ENCODE peak calls at places on chromosomes 7 and 10, in seven cellular contexts. E, B, C, R, U, Y and F are unnamed samples.

GRCh38 chr7:97215556-97215955 is 98.1 kb downstream of the SDHAF3 start:
- DNase-seq in E (no peak), B (no peak), C (no peak), R (no peak), U (no peak), Y (no peak), F (no peak)

GRCh38 chr7:40698214-40698920 is 563.6 kb downstream of the SUGCT start:
- DNase-seq in E (no peak), B (no peak), C (no peak), R (no peak), U (no peak), Y (no peak), F (no peak)

GRCh38 chr10:111344804-111345203 is 268.0 kb downstream of the ADRA2A start:
- DNase-seq in E (no peak), B (no peak), C (no peak), R (no peak), U (no peak), Y (no peak), F (no peak)

GRCh38 chr10:120221873-120222485 is 235.0 kb upstream of the PLPP4 start:
- DNase-seq in E (no peak), B (peak), C (no peak), R (no peak), U (peak), Y (peak), F (peak)

GRCh38 chr7:30028749-30029635 is 780 bp downstream of the PLEKHA8 start:
- DNase-seq in E (no peak), B (peak), C (peak), R (peak), U (peak), Y (peak), F (peak)

GRCh38 chr10:48678041-48678440 is 6.6 kb upstream of the WDFY4 start:
- DNase-seq in E (no peak), B (no peak), C (no peak), R (no peak), U (no peak), Y (no peak), F (no peak)

GRCh38 chr10:98270026-98270740 is 2.2 kb upstream of the LOXL4 start:
- DNase-seq in E (no peak), B (no peak), C (no peak), R (no peak), U (no peak), Y (no peak), F (no peak)

GRCh38 chr10:110151467-110151866 is 55.9 kb upstream of the MXI1 start:
- DNase-seq in E (peak), B (no peak), C (no peak), R (no peak), U (no peak), Y (no peak), F (no peak)

GRCh38 chr10:22251751-22252285 is 34.0 kb upstream of the EBLN1 start:
- DNase-seq in E (peak), B (peak), C (peak), R (peak), U (no peak), Y (no peak), F (peak)

GRCh38 chr10:61262486-61263261 is 190.5 kb downstream of the TMEM26 start:
- DNase-seq in E (no peak), B (no peak), C (no peak), R (no peak), U (no peak), Y (no peak), F (no peak)

GRCh38 chr10:95628786-95629185 is 27.7 kb downstream of the ALDH18A1 start:
- DNase-seq in E (no peak), B (no peak), C (no peak), R (no peak), U (no peak), Y (no peak), F (no peak)

GRCh38 chr7:70693690-70694356 is 438.1 kb upstream of the GALNT17 start:
- DNase-seq in E (peak), B (no peak), C (peak), R (peak), U (no peak), Y (no peak), F (peak)

GRCh38 chr10:119817991-119818888 is 54.4 kb downstream of the MCMBP start:
- DNase-seq in E (peak), B (peak), C (peak), R (peak), U (no peak), Y (no peak), F (peak)

GRCh38 chr7:149790146-149790548 is 16.8 kb upstream of the ZNF467 start:
- DNase-seq in E (no peak), B (peak), C (no peak), R (no peak), U (no peak), Y (no peak), F (peak)

GRCh38 chr7:7821517-7821916 is 103.1 kb upstream of the RPA3 start:
- DNase-seq in E (no peak), B (no peak), C (no peak), R (no peak), U (no peak), Y (no peak), F (no peak)

GRCh38 chr7:28435152-28435551 is 22.8 kb downstream of the CREB5 start:
- DNase-seq in E (no peak), B (no peak), C (no peak), R (no peak), U (no peak), Y (no peak), F (no peak)

GRCh38 chr7:155392726-155393570 is 65.0 kb upstream of the EN2 start:
- DNase-seq in E (no peak), B (no peak), C (no peak), R (no peak), U (peak), Y (peak), F (no peak)

DNA sequence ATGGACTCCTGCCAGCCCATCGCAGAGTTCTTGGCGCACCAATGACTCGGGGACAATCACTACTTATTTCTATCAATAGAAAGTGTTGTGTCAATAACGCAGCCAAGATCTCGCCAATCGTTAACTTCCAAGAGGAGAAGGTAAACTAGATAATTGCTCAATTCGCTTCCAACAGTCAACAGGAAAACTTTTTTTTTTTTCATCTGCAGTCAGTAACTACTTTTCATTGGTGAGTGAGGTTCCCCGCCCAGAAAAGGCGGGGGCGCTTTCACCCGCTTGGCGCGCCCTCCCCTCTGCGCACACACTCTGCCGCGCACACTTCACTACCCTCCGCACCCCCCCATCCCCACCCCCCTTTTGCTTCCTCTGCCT is at the start of gene FEZF1:
- DNase-seq in E (no peak), B (no peak), C (no peak), R (no peak), U (peak), Y (no peak), F (no peak)
- H3K4me3 ChIP-seq in E (no peak), B (no peak), C (no peak), R (no peak), U (peak), Y (no peak), F (peak)

GRCh38 chr7:105012503-105013282 is 1.3 kb upstream of the KMT2E start:
- DNase-seq in E (peak), B (peak), C (peak), R (peak), U (peak), Y (peak), F (peak)
- TF ChIP-seq POLR2A in E (peak), B (peak), C (peak), R (peak), U (no peak), Y (peak), F (peak)

DNA sequence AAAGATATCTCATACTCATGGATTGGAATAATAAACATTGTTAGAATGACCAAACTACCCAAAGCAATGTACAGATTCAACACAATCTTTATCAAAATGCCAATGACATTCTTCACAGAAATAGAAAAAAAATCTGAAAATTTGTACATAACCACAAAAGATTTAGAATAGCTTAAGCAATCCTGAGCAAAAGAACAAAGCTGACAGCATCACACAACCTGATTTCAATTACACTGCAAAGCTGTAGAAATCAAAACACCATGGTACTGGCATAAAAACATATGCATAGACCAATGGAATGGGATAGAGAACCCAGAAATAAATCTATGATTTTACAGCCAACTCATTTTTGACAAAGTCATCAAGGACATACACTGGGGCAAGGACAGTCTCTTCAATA is 130.0 kb upstream of the TMEM72 start:
- DNase-seq in E (no peak), B (no peak), C (no peak), R (no peak), U (no peak), Y (no peak), F (no peak)
- H3K4me3 ChIP-seq in E (no peak), B (no peak), C (no peak), R (no peak), U (no peak), Y (no peak), F (no peak)

DNA sequence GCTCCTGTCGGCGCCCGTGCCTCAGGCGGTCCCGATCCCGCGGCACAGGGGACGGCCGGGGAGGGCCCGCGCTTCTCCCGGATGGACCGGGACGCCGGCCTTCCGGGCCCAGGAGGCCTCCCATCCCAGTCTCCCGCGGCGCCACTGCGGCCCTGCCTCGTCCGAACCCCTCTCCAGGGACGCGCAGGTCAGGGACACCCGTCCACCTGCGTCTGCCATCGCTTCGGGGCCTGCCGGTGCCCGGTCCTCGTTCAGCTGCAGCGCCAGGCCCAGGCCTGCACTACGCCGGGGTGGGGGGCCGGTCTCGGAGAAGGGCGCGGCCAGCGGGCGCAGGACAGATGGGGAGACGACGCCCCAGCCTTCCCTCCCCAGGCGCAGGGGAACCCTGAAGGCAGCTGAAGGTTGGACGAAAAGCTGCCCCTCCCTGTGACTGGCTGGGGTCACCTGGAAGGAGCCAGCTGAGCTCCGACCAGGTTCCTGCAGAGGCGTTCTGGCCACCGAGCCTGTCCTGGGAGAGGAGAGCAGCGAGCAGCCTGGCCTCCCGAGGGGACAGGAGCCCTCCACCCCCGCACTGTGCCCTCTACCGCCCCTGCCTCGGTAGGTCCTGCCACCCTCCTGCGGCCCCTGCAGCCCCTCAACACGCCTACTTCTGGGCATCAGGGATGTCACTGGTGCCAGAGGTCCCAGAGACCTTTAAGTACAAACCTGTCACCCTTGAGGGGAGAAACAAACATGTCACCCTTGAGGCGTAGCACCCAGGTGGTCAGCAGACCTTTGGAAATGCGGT is 84.3 kb downstream of the LANCL2 start:
- DNase-seq in E (no peak), B (no peak), C (no peak), R (no peak), U (no peak), Y (no peak), F (no peak)
- TF ChIP-seq POLR2A in E (no peak), B (no peak), C (no peak), R (no peak), U (no peak), Y (no peak), F (no peak)

GRCh38 chr7:103063895-103064294 is 10.7 kb downstream of the FBXL13 start:
- DNase-seq in E (no peak), B (no peak), C (no peak), R (no peak), U (no peak), Y (peak), F (no peak)
- H3K4me3 ChIP-seq in E (no peak), B (no peak), C (no peak), R (no peak), U (no peak), Y (no peak), F (no peak)

GRCh38 chr7:33043434-33043833 is 19.1 kb downstream of the NT5C3A start:
- DNase-seq in E (no peak), B (no peak), C (no peak), R (no peak), U (no peak), Y (no peak), F (peak)

GRCh38 chr7:33039905-33040292 is 22.7 kb downstream of the NT5C3A start:
- DNase-seq in E (no peak), B (no peak), C (no peak), R (no peak), U (no peak), Y (no peak), F (peak)

GRCh38 chr7:33039257-33039904 is 23.2 kb downstream of the NT5C3A start:
- DNase-seq in E (no peak), B (peak), C (no peak), R (no peak), U (no peak), Y (no peak), F (no peak)

GRCh38 chr7:33038639-33039038 is 23.9 kb downstream of the NT5C3A start:
- DNase-seq in E (no peak), B (no peak), C (no peak), R (no peak), U (no peak), Y (no peak), F (no peak)

DNA sequence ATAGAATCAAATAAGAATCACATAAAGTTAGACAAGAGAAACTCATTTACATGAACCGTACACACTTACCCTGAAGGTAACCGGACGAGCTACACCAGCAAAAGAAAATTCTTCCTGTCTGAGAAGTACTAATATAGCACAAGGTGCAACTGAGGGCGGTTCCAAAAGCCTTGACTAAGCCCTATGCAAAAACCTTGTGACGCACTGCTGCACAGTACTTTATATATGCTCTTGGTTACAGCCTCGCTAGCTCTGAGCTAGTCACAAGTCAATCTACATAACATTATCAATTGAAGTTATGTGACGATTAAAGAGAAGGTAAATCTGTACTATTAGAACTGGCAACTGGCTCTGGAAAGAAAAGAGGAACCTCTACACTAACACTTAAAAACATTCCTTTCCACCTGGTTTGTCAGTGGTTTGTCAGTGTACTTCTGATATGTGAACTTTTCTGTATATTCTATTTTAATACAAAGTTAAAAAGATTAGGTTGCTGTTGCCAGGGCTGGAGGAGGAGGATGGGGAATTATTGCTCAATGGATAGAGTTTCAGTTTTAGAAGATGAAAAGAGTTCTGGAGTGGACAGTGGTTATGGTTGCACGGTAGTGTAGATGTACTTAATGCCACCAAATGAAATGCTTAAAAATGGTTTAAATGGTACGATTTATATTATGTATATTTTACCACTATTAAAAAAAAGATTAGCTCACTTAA is 21.6 kb downstream of the NT5C3A start:
- DNase-seq in E (peak), B (peak), C (no peak), R (peak), U (no peak), Y (no peak), F (peak)
- TF ChIP-seq POLR2A in E (peak), B (no peak), C (no peak), R (no peak), U (no peak), Y (no peak), F (no peak)

GRCh38 chr10:133526957-133527588 is at the start of gene CYP2E1:
- DNase-seq in E (no peak), B (no peak), C (no peak), R (no peak), U (no peak), Y (no peak), F (no peak)
- H3K4me3 ChIP-seq in E (no peak), B (no peak), C (no peak), R (no peak), U (no peak), Y (peak), F (peak)

DNA sequence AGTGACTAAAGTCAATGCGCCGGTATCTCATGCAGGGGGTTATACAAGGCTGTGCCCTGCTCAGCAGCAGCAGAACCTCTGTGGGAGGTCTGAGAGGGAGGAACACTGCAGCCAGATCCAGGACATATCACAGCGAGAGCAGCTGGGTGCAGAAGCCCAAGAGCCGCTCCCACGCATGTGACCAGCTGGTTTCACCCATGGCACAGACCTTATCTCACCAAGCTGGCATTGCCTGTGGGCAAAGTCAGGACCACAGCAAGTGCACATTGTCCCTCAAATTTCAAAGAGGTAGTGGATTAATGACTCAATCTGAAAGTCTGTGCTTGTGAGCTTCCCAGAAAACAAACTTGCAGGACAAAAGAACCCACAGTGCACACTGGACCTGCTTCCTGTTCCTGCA is 31.6 kb upstream of the AKR1C1 start:
- DNase-seq in E (no peak), B (no peak), C (no peak), R (no peak), U (no peak), Y (no peak), F (peak)
- TF ChIP-seq POLR2A in E (no peak), B (no peak), C (no peak), R (no peak), U (no peak), Y (no peak), F (no peak)